ENCODE peak calls at places on chromosomes 4 and X, in eight cellular contexts. One of them, this sample, is unnamed.
A peak's percentile ranks its signal among the peaks of the same experiment; 100 is the strongest.

GRCh38 chrX:122833230-122833629 is 350.8 kb upstream of the GRIA3 start:
- DNase-seq in stimulated activated CD4-positive, alpha-beta T cell treated with anti-CD3 and anti-CD28 coated beads, TNF-alpha, amount 100 ng/mL, for 24 hours: no peak
- DNase-seq in ELR: no peak
- DNase-seq in NCI-H1092 treated with DMSO at 0.1 percent for 48 hours: no peak
- DNase-seq in AG08395: no peak
- DNase-seq in T-cell: no peak
- DNase-seq in left cardiac atrium: no peak
- DNase-seq in naive B cell: no peak
- DNase-seq in this sample: no peak

GRCh38 chrX:43313035-43313434 is 343.1 kb upstream of the MAOA start:
- DNase-seq in AG08395: no peak
- DNase-seq in NCI-H1092 treated with DMSO at 0.1 percent for 48 hours: no peak
- DNase-seq in left cardiac atrium: no peak
- DNase-seq in naive B cell: no peak
- DNase-seq in T-cell: no peak
- DNase-seq in stimulated activated CD4-positive, alpha-beta T cell treated with anti-CD3 and anti-CD28 coated beads, TNF-alpha, amount 100 ng/mL, for 24 hours: no peak
- DNase-seq in ELR: no peak
- DNase-seq in this sample: no peak

GRCh38 chr4:42865572-42866189 is 26.8 kb upstream of the GRXCR1 start:
- DNase-seq in AG08395: peak; percentile 41
- DNase-seq in stimulated activated CD4-positive, alpha-beta T cell treated with anti-CD3 and anti-CD28 coated beads, TNF-alpha, amount 100 ng/mL, for 24 hours: peak; percentile 37
- DNase-seq in T-cell: peak; percentile 45
- DNase-seq in ELR: peak; percentile 42
- DNase-seq in left cardiac atrium: no peak
- DNase-seq in naive B cell: peak; percentile 45
- DNase-seq in NCI-H1092 treated with DMSO at 0.1 percent for 48 hours: peak; percentile 70
- DNase-seq in this sample: peak; percentile 30

GRCh38 chr4:52290468-52290867 is 239.4 kb downstream of the SPATA18 start:
- DNase-seq in T-cell: no peak
- DNase-seq in AG08395: no peak
- DNase-seq in naive B cell: no peak
- DNase-seq in ELR: no peak
- DNase-seq in left cardiac atrium: no peak
- DNase-seq in NCI-H1092 treated with DMSO at 0.1 percent for 48 hours: no peak
- DNase-seq in stimulated activated CD4-positive, alpha-beta T cell treated with anti-CD3 and anti-CD28 coated beads, TNF-alpha, amount 100 ng/mL, for 24 hours: no peak
- DNase-seq in this sample: no peak

GRCh38 chr4:70818921-70819320 is 20.8 kb downstream of the GRSF1 start:
- DNase-seq in AG08395: no peak
- DNase-seq in stimulated activated CD4-positive, alpha-beta T cell treated with anti-CD3 and anti-CD28 coated beads, TNF-alpha, amount 100 ng/mL, for 24 hours: no peak
- DNase-seq in naive B cell: no peak
- DNase-seq in left cardiac atrium: no peak
- DNase-seq in NCI-H1092 treated with DMSO at 0.1 percent for 48 hours: no peak
- DNase-seq in ELR: no peak
- DNase-seq in T-cell: no peak
- DNase-seq in this sample: no peak

GRCh38 chr4:146292508-146292907 is 78.2 kb downstream of the REELD1 start:
- DNase-seq in ELR: no peak
- DNase-seq in T-cell: no peak
- DNase-seq in NCI-H1092 treated with DMSO at 0.1 percent for 48 hours: no peak
- DNase-seq in AG08395: no peak
- DNase-seq in left cardiac atrium: no peak
- DNase-seq in naive B cell: no peak
- DNase-seq in stimulated activated CD4-positive, alpha-beta T cell treated with anti-CD3 and anti-CD28 coated beads, TNF-alpha, amount 100 ng/mL, for 24 hours: no peak
- DNase-seq in this sample: no peak

GRCh38 chr4:154126276-154126675 is 337.4 kb upstream of the SFRP2 start:
- DNase-seq in ELR: no peak
- DNase-seq in left cardiac atrium: no peak
- DNase-seq in T-cell: no peak
- DNase-seq in stimulated activated CD4-positive, alpha-beta T cell treated with anti-CD3 and anti-CD28 coated beads, TNF-alpha, amount 100 ng/mL, for 24 hours: no peak
- DNase-seq in naive B cell: no peak
- DNase-seq in AG08395: no peak
- DNase-seq in NCI-H1092 treated with DMSO at 0.1 percent for 48 hours: no peak
- DNase-seq in this sample: no peak

GRCh38 chrX:38018734-38019410 is 12.5 kb downstream of the SYTL5 start:
- DNase-seq in AG08395: no peak
- DNase-seq in naive B cell: no peak
- DNase-seq in NCI-H1092 treated with DMSO at 0.1 percent for 48 hours: no peak
- DNase-seq in stimulated activated CD4-positive, alpha-beta T cell treated with anti-CD3 and anti-CD28 coated beads, TNF-alpha, amount 100 ng/mL, for 24 hours: no peak
- DNase-seq in left cardiac atrium: no peak
- DNase-seq in ELR: no peak
- DNase-seq in T-cell: no peak
- DNase-seq in this sample: no peak

GRCh38 chr4:5079581-5079980 is 28.3 kb downstream of the STK32B start:
- DNase-seq in ELR: peak; percentile 5
- DNase-seq in NCI-H1092 treated with DMSO at 0.1 percent for 48 hours: no peak
- DNase-seq in stimulated activated CD4-positive, alpha-beta T cell treated with anti-CD3 and anti-CD28 coated beads, TNF-alpha, amount 100 ng/mL, for 24 hours: no peak
- DNase-seq in T-cell: no peak
- DNase-seq in naive B cell: no peak
- DNase-seq in left cardiac atrium: no peak
- DNase-seq in AG08395: no peak
- DNase-seq in this sample: no peak

GRCh38 chr4:108272566-108272965 is 103.8 kb upstream of the LEF1 start:
- DNase-seq in AG08395: no peak
- DNase-seq in NCI-H1092 treated with DMSO at 0.1 percent for 48 hours: peak; percentile 13
- DNase-seq in left cardiac atrium: no peak
- DNase-seq in ELR: peak; percentile 74
- DNase-seq in stimulated activated CD4-positive, alpha-beta T cell treated with anti-CD3 and anti-CD28 coated beads, TNF-alpha, amount 100 ng/mL, for 24 hours: no peak
- DNase-seq in naive B cell: no peak
- DNase-seq in T-cell: no peak
- DNase-seq in this sample: no peak

GRCh38 chr4:140099993-140100392 is 54.0 kb downstream of the MAML3 start:
- DNase-seq in stimulated activated CD4-positive, alpha-beta T cell treated with anti-CD3 and anti-CD28 coated beads, TNF-alpha, amount 100 ng/mL, for 24 hours: no peak
- DNase-seq in ELR: peak; percentile 69
- DNase-seq in NCI-H1092 treated with DMSO at 0.1 percent for 48 hours: no peak
- DNase-seq in left cardiac atrium: peak; percentile 45
- DNase-seq in naive B cell: no peak
- DNase-seq in AG08395: no peak
- DNase-seq in T-cell: peak; percentile 31
- DNase-seq in this sample: no peak

GRCh38 chr4:123767801-123768200 is 371.2 kb downstream of the SPRY1 start:
- DNase-seq in T-cell: no peak
- DNase-seq in naive B cell: no peak
- DNase-seq in stimulated activated CD4-positive, alpha-beta T cell treated with anti-CD3 and anti-CD28 coated beads, TNF-alpha, amount 100 ng/mL, for 24 hours: no peak
- DNase-seq in NCI-H1092 treated with DMSO at 0.1 percent for 48 hours: no peak
- DNase-seq in ELR: peak; percentile 30
- DNase-seq in AG08395: no peak
- DNase-seq in left cardiac atrium: no peak
- DNase-seq in this sample: no peak

GRCh38 chrX:107857815-107858214 is 32.1 kb downstream of the MID2 start:
- DNase-seq in stimulated activated CD4-positive, alpha-beta T cell treated with anti-CD3 and anti-CD28 coated beads, TNF-alpha, amount 100 ng/mL, for 24 hours: no peak
- DNase-seq in AG08395: no peak
- DNase-seq in naive B cell: no peak
- DNase-seq in T-cell: no peak
- DNase-seq in NCI-H1092 treated with DMSO at 0.1 percent for 48 hours: no peak
- DNase-seq in left cardiac atrium: no peak
- DNase-seq in ELR: no peak
- DNase-seq in this sample: no peak

GRCh38 chr4:118282692-118283091 is 70.1 kb downstream of the PRSS12 start:
- DNase-seq in AG08395: peak; percentile 65
- DNase-seq in T-cell: no peak
- DNase-seq in naive B cell: no peak
- DNase-seq in ELR: peak; percentile 83
- DNase-seq in left cardiac atrium: peak; percentile 22
- DNase-seq in NCI-H1092 treated with DMSO at 0.1 percent for 48 hours: no peak
- DNase-seq in stimulated activated CD4-positive, alpha-beta T cell treated with anti-CD3 and anti-CD28 coated beads, TNF-alpha, amount 100 ng/mL, for 24 hours: no peak
- DNase-seq in this sample: no peak

GRCh38 chr4:133149932-133150642 is 993 bp downstream of the PCDH10 start:
- DNase-seq in stimulated activated CD4-positive, alpha-beta T cell treated with anti-CD3 and anti-CD28 coated beads, TNF-alpha, amount 100 ng/mL, for 24 hours: no peak
- DNase-seq in AG08395: no peak
- DNase-seq in NCI-H1092 treated with DMSO at 0.1 percent for 48 hours: no peak
- DNase-seq in ELR: peak; percentile 53
- DNase-seq in naive B cell: no peak
- DNase-seq in left cardiac atrium: no peak
- DNase-seq in T-cell: no peak
- DNase-seq in this sample: no peak